ENCODE peak calls at places on chromosome X, in eight cellular contexts. One of them, this sample, is unnamed.

GRCh38 chrX:773292-774025 is 142.9 kb downstream of the SHOX start:
- DNase-seq in upper lobe of right lung: peak
- DNase-seq in keratinocyte: no peak
- DNase-seq in WERI-Rb-1: no peak
- DNase-seq in tibial artery: no peak
- DNase-seq in neuronal stem cell: no peak
- DNase-seq in OCI-LY7: no peak
- DNase-seq in IMR-90: no peak
- DNase-seq in this sample: no peak

GRCh38 chrX:69133561-69134542 is 31.4 kb downstream of the PJA1 start:
- DNase-seq in keratinocyte: no peak
- DNase-seq in OCI-LY7: peak
- DNase-seq in neuronal stem cell: peak
- DNase-seq in tibial artery: no peak
- DNase-seq in WERI-Rb-1: peak
- DNase-seq in upper lobe of right lung: no peak
- DNase-seq in IMR-90: peak
- DNase-seq in this sample: peak

GRCh38 chrX:124388562-124388961 is 42.2 kb downstream of the SH2D1A start:
- DNase-seq in OCI-LY7: peak
- DNase-seq in upper lobe of right lung: peak
- DNase-seq in keratinocyte: no peak
- DNase-seq in IMR-90: peak
- DNase-seq in neuronal stem cell: peak
- DNase-seq in WERI-Rb-1: peak
- DNase-seq in tibial artery: peak
- DNase-seq in this sample: no peak

GRCh38 chrX:1545776-1546408 is 8.9 kb upstream of the P2RY8 start:
- DNase-seq in IMR-90: no peak
- DNase-seq in upper lobe of right lung: no peak
- DNase-seq in keratinocyte: no peak
- DNase-seq in tibial artery: no peak
- DNase-seq in OCI-LY7: no peak
- DNase-seq in WERI-Rb-1: no peak
- DNase-seq in neuronal stem cell: no peak
- DNase-seq in this sample: no peak

GRCh38 chrX:68934421-68934820 is 105.6 kb downstream of the EFNB1 start:
- DNase-seq in WERI-Rb-1: no peak
- DNase-seq in neuronal stem cell: no peak
- DNase-seq in upper lobe of right lung: no peak
- DNase-seq in OCI-LY7: no peak
- DNase-seq in IMR-90: no peak
- DNase-seq in keratinocyte: no peak
- DNase-seq in tibial artery: no peak
- DNase-seq in this sample: no peak

GRCh38 chrX:23008431-23009099 is 8.8 kb downstream of the DDX53 start:
- DNase-seq in OCI-LY7: peak
- DNase-seq in keratinocyte: no peak
- DNase-seq in upper lobe of right lung: no peak
- DNase-seq in IMR-90: peak
- DNase-seq in WERI-Rb-1: no peak
- DNase-seq in tibial artery: no peak
- DNase-seq in neuronal stem cell: no peak
- DNase-seq in this sample: peak

GRCh38 chrX:32530802-32531403 is 680.4 kb downstream of the DMD start:
- DNase-seq in WERI-Rb-1: peak
- DNase-seq in keratinocyte: no peak
- DNase-seq in upper lobe of right lung: no peak
- DNase-seq in OCI-LY7: peak
- DNase-seq in tibial artery: no peak
- DNase-seq in IMR-90: peak
- DNase-seq in neuronal stem cell: peak
- DNase-seq in this sample: peak

GRCh38 chrX:12891915-12892506 is 14.4 kb upstream of the TLR8 start:
- DNase-seq in tibial artery: no peak
- DNase-seq in OCI-LY7: peak
- DNase-seq in keratinocyte: no peak
- DNase-seq in WERI-Rb-1: no peak
- DNase-seq in upper lobe of right lung: no peak
- DNase-seq in neuronal stem cell: no peak
- DNase-seq in IMR-90: no peak
- DNase-seq in this sample: no peak

GRCh38 chrX:119174900-119175299 is 47.3 kb upstream of the KIAA1210 start:
- DNase-seq in keratinocyte: no peak
- DNase-seq in IMR-90: no peak
- DNase-seq in OCI-LY7: no peak
- DNase-seq in neuronal stem cell: no peak
- DNase-seq in upper lobe of right lung: no peak
- DNase-seq in tibial artery: no peak
- DNase-seq in WERI-Rb-1: no peak
- DNase-seq in this sample: no peak

GRCh38 chrX:43540318-43540717 is 115.8 kb upstream of the MAOA start:
- DNase-seq in IMR-90: no peak
- DNase-seq in WERI-Rb-1: no peak
- DNase-seq in tibial artery: no peak
- DNase-seq in neuronal stem cell: no peak
- DNase-seq in OCI-LY7: no peak
- DNase-seq in upper lobe of right lung: no peak
- DNase-seq in keratinocyte: no peak
- DNase-seq in this sample: no peak

GRCh38 chrX:19875051-19875432 is 12.4 kb downstream of the SH3KBP1 start:
- DNase-seq in tibial artery: no peak
- DNase-seq in keratinocyte: no peak
- DNase-seq in IMR-90: peak
- DNase-seq in OCI-LY7: no peak
- DNase-seq in upper lobe of right lung: no peak
- DNase-seq in neuronal stem cell: no peak
- DNase-seq in WERI-Rb-1: no peak
- DNase-seq in this sample: peak

GRCh38 chrX:34734383-34734782 is 77.3 kb upstream of the TMEM47 start:
- DNase-seq in IMR-90: peak
- DNase-seq in keratinocyte: no peak
- DNase-seq in OCI-LY7: no peak
- DNase-seq in tibial artery: no peak
- DNase-seq in upper lobe of right lung: no peak
- DNase-seq in neuronal stem cell: no peak
- DNase-seq in WERI-Rb-1: no peak
- DNase-seq in this sample: no peak

GRCh38 chrX:103629295-103630170 is 758 bp downstream of the TCEAL1 start:
- DNase-seq in IMR-90: peak
- DNase-seq in upper lobe of right lung: peak
- DNase-seq in WERI-Rb-1: peak
- DNase-seq in neuronal stem cell: peak
- DNase-seq in keratinocyte: no peak
- DNase-seq in tibial artery: peak
- DNase-seq in OCI-LY7: peak
- DNase-seq in this sample: peak

GRCh38 chrX:72308566-72309296 is 3.0 kb upstream of the CITED1 start:
- DNase-seq in WERI-Rb-1: peak
- DNase-seq in tibial artery: peak
- DNase-seq in upper lobe of right lung: peak
- DNase-seq in OCI-LY7: no peak
- DNase-seq in neuronal stem cell: peak
- DNase-seq in keratinocyte: no peak
- DNase-seq in IMR-90: peak
- DNase-seq in this sample: peak

GRCh38 chrX:137926090-137926489 is 360.2 kb downstream of the ZIC3 start:
- DNase-seq in tibial artery: no peak
- DNase-seq in IMR-90: no peak
- DNase-seq in neuronal stem cell: peak
- DNase-seq in upper lobe of right lung: no peak
- DNase-seq in keratinocyte: no peak
- DNase-seq in OCI-LY7: peak
- DNase-seq in WERI-Rb-1: no peak
- DNase-seq in this sample: no peak

GRCh38 chrX:40578039-40578438 is 2.7 kb upstream of the ATP6AP2 start:
- DNase-seq in WERI-Rb-1: no peak
- DNase-seq in neuronal stem cell: no peak
- DNase-seq in IMR-90: no peak
- DNase-seq in upper lobe of right lung: no peak
- DNase-seq in OCI-LY7: no peak
- DNase-seq in keratinocyte: no peak
- DNase-seq in tibial artery: no peak
- DNase-seq in this sample: no peak

GRCh38 chrX:130084651-130085237 is 25.6 kb downstream of the ELF4 start:
- DNase-seq in OCI-LY7: peak
- DNase-seq in tibial artery: no peak
- DNase-seq in WERI-Rb-1: no peak
- DNase-seq in neuronal stem cell: no peak
- DNase-seq in IMR-90: no peak
- DNase-seq in upper lobe of right lung: no peak
- DNase-seq in keratinocyte: no peak
- DNase-seq in this sample: no peak

GRCh38 chrX:154084449-154085300 is 12.8 kb downstream of the MECP2 start:
- DNase-seq in IMR-90: no peak
- DNase-seq in WERI-Rb-1: no peak
- DNase-seq in neuronal stem cell: no peak
- DNase-seq in OCI-LY7: no peak
- DNase-seq in upper lobe of right lung: no peak
- DNase-seq in tibial artery: no peak
- DNase-seq in keratinocyte: no peak
- DNase-seq in this sample: no peak

GRCh38 chrX:39050427-39050826 is 249.2 kb downstream of the MID1IP1 start:
- DNase-seq in upper lobe of right lung: no peak
- DNase-seq in WERI-Rb-1: no peak
- DNase-seq in keratinocyte: peak
- DNase-seq in tibial artery: no peak
- DNase-seq in neuronal stem cell: no peak
- DNase-seq in OCI-LY7: no peak
- DNase-seq in IMR-90: no peak
- DNase-seq in this sample: no peak

GRCh38 chrX:27715610-27716009 is 92.2 kb upstream of the MAGEB10 start:
- DNase-seq in IMR-90: no peak
- DNase-seq in tibial artery: no peak
- DNase-seq in OCI-LY7: no peak
- DNase-seq in upper lobe of right lung: no peak
- DNase-seq in neuronal stem cell: no peak
- DNase-seq in keratinocyte: no peak
- DNase-seq in WERI-Rb-1: no peak
- DNase-seq in this sample: no peak
- H3K27ac ChIP-seq in IMR-90: no peak
- H3K27ac ChIP-seq in tibial artery: no peak
- H3K27ac ChIP-seq in OCI-LY7: no peak
- H3K27ac ChIP-seq in upper lobe of right lung: no peak
- H3K27ac ChIP-seq in neuronal stem cell: no peak
- H3K27ac ChIP-seq in keratinocyte: no peak
- H3K27ac ChIP-seq in WERI-Rb-1: no peak
- H3K27ac ChIP-seq in this sample: no peak

GRCh38 chrX:45743081-45743533 is 542.4 kb upstream of the DIPK2B start:
- DNase-seq in OCI-LY7: no peak
- DNase-seq in IMR-90: peak
- DNase-seq in keratinocyte: peak
- DNase-seq in WERI-Rb-1: peak
- DNase-seq in upper lobe of right lung: no peak
- DNase-seq in tibial artery: no peak
- DNase-seq in neuronal stem cell: no peak
- DNase-seq in this sample: peak
- H3K27ac ChIP-seq in OCI-LY7: no peak
- H3K27ac ChIP-seq in IMR-90: no peak
- H3K27ac ChIP-seq in keratinocyte: peak
- H3K27ac ChIP-seq in WERI-Rb-1: no peak
- H3K27ac ChIP-seq in upper lobe of right lung: no peak
- H3K27ac ChIP-seq in tibial artery: no peak
- H3K27ac ChIP-seq in neuronal stem cell: no peak
- H3K27ac ChIP-seq in this sample: no peak

DNA sequence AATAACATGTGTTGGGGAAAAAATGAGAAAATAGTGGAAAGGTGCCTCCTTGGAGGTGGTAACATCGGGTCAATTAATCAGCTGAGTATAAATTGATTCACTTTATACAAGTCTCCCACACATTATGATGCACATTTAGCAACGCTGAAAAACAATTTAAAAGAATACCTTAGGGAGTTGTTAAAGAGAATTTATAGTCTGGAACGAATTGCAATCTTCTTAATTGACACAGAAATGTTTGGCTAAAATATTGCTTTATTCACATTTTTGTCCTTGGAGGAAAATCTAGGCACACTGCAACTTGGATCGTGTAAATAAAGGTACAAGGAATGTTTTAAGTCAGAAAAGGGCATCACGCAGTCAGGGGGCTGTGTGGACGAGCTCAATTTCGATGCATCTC is 84.2 kb downstream of the HPRT1 start:
- DNase-seq in neuronal stem cell: no peak
- DNase-seq in WERI-Rb-1: no peak
- DNase-seq in OCI-LY7: no peak
- DNase-seq in keratinocyte: no peak
- DNase-seq in tibial artery: no peak
- DNase-seq in upper lobe of right lung: no peak
- DNase-seq in IMR-90: no peak
- DNase-seq in this sample: no peak
- H3K27ac ChIP-seq in neuronal stem cell: no peak
- H3K27ac ChIP-seq in WERI-Rb-1: no peak
- H3K27ac ChIP-seq in OCI-LY7: no peak
- H3K27ac ChIP-seq in keratinocyte: no peak
- H3K27ac ChIP-seq in tibial artery: no peak
- H3K27ac ChIP-seq in upper lobe of right lung: no peak
- H3K27ac ChIP-seq in IMR-90: no peak
- H3K27ac ChIP-seq in this sample: no peak

DNA sequence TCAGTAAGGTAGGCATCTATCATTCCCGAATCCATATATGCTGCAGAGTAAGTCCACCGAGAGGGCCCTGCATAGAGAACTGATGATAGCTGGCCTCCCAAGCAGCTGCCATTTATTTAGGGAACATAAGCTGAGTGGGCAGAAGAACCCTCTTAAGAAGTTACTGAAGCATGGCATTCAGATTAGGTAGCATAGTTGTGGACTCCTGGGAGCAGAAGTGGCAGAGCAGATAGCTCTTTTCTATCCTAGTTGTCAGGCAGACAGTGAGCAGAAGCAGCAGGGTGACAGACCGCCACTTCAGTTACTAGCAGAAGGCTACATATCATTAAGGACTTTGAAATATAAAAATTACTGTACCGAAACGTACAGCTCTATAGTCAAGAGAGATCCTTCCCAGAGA is 454.7 kb downstream of the PPP4R3C start:
- DNase-seq in neuronal stem cell: no peak
- DNase-seq in OCI-LY7: no peak
- DNase-seq in WERI-Rb-1: peak
- DNase-seq in upper lobe of right lung: no peak
- DNase-seq in IMR-90: no peak
- DNase-seq in keratinocyte: no peak
- DNase-seq in tibial artery: no peak
- DNase-seq in this sample: no peak
- H3K27ac ChIP-seq in neuronal stem cell: no peak
- H3K27ac ChIP-seq in OCI-LY7: no peak
- H3K27ac ChIP-seq in WERI-Rb-1: no peak
- H3K27ac ChIP-seq in upper lobe of right lung: no peak
- H3K27ac ChIP-seq in IMR-90: no peak
- H3K27ac ChIP-seq in keratinocyte: no peak
- H3K27ac ChIP-seq in tibial artery: no peak
- H3K27ac ChIP-seq in this sample: no peak

GRCh38 chrX:136477026-136477425 is 10.7 kb upstream of the BRS3 start:
- DNase-seq in WERI-Rb-1: peak
- DNase-seq in OCI-LY7: no peak
- DNase-seq in neuronal stem cell: no peak
- DNase-seq in upper lobe of right lung: no peak
- DNase-seq in IMR-90: no peak
- DNase-seq in tibial artery: no peak
- DNase-seq in keratinocyte: no peak
- DNase-seq in this sample: no peak
- H3K27ac ChIP-seq in WERI-Rb-1: no peak
- H3K27ac ChIP-seq in OCI-LY7: no peak
- H3K27ac ChIP-seq in neuronal stem cell: no peak
- H3K27ac ChIP-seq in upper lobe of right lung: no peak
- H3K27ac ChIP-seq in IMR-90: no peak
- H3K27ac ChIP-seq in tibial artery: no peak
- H3K27ac ChIP-seq in keratinocyte: no peak
- H3K27ac ChIP-seq in this sample: no peak

GRCh38 chrX:53223955-53224859 is 800 bp downstream of the KDM5C start:
- DNase-seq in IMR-90: peak
- DNase-seq in upper lobe of right lung: no peak
- DNase-seq in WERI-Rb-1: no peak
- DNase-seq in tibial artery: no peak
- DNase-seq in OCI-LY7: peak
- DNase-seq in keratinocyte: peak
- DNase-seq in neuronal stem cell: no peak
- DNase-seq in this sample: peak
- H3K27ac ChIP-seq in IMR-90: peak
- H3K27ac ChIP-seq in upper lobe of right lung: peak
- H3K27ac ChIP-seq in WERI-Rb-1: peak
- H3K27ac ChIP-seq in tibial artery: peak
- H3K27ac ChIP-seq in OCI-LY7: peak
- H3K27ac ChIP-seq in keratinocyte: peak
- H3K27ac ChIP-seq in neuronal stem cell: no peak
- H3K27ac ChIP-seq in this sample: peak